ENCODE peak calls at places on chromosomes 11 and 22, in six cellular contexts. C is CD4-positive, alpha-beta T cell; N is NCI-H1105 treated with DMSO at 0.1 percent for 48 hours; B is A549; U is Caco-2; J is fibroblast of mammary gland. S is an unnamed sample.

GRCh38 chr11:955154-956049 is 29.7 kb downstream of the AP2A2 start:
- DNase-seq in B (no peak), C (no peak), U (peak; percentile 83), N (no peak), J (no peak), S (no peak)

GRCh38 chr11:2574553-2575535 is 125.0 kb downstream of the KCNQ1OT1 start:
- DNase-seq in U (peak; percentile 32), C (no peak), J (no peak), N (no peak), B (no peak), S (no peak)

GRCh38 chr22:46004105-46004866 is 27.3 kb upstream of the WNT7B start:
- DNase-seq in C (no peak), B (no peak), N (no peak), J (no peak), U (no peak), S (no peak)

GRCh38 chr11:73645972-73646631 is at the start of gene PLEKHB1:
- DNase-seq in J (peak; percentile 44), U (no peak), C (no peak), N (no peak), B (no peak), S (no peak)

GRCh38 chr11:66322732-66323427 is 6.0 kb upstream of the CD248 start:
- DNase-seq in N (no peak), B (no peak), J (peak; percentile 91), C (no peak), U (peak; percentile 50), S (no peak)

GRCh38 chr22:45553333-45554039 is 50.8 kb downstream of the FBLN1 start:
- DNase-seq in J (peak; percentile 93), B (peak; percentile 83), C (peak; percentile 32), U (peak; percentile 47), N (peak; percentile 49), S (peak; percentile 73)

GRCh38 chr11:123166095-123166559 is 28.9 kb downstream of the CLMP start:
- DNase-seq in B (no peak), U (peak; percentile 79), N (no peak), C (no peak), J (peak; percentile 55), S (no peak)

GRCh38 chr11:61707574-61707973 is 27.4 kb downstream of the DAGLA start:
- DNase-seq in U (no peak), J (no peak), B (no peak), C (no peak), N (no peak), S (no peak)

GRCh38 chr11:85805387-85805786 is 5.6 kb downstream of the SYTL2 start:
- DNase-seq in N (no peak), J (no peak), U (no peak), B (no peak), C (no peak), S (no peak)

GRCh38 chr11:117535870-117536411 is 208.3 kb downstream of the CEP164 start:
- DNase-seq in C (no peak), J (no peak), U (no peak), B (no peak), N (peak; percentile 88), S (no peak)

GRCh38 chr11:4191031-4191571 is 96.5 kb downstream of the RRM1 start:
- DNase-seq in B (no peak), U (no peak), J (no peak), C (no peak), N (no peak), S (no peak)

GRCh38 chr22:27063841-27064240 is 406.5 kb downstream of the MIAT start:
- DNase-seq in U (no peak), C (no peak), B (no peak), N (no peak), J (no peak), S (no peak)